ENCODE peak calls at places on chromosomes 6 and 20, in six cellular contexts. R is stimulated activated CD8-positive, alpha-beta memory T cell treated with anti-CD3 and anti-CD28 coated beads, Interleukin-2, amount 100 ng/mL, for 1 hour; W is amygdala; I is caudate nucleus; A is substantia nigra; S is amniotic stem cell. G is an unnamed sample.

GRCh38 chr20:44424039-44424495 is 51.6 kb upstream of the TTPAL start:
- DNase-seq in A (no peak), R (no peak), I (no peak), S (no peak), W (no peak), G (no peak)

GRCh38 chr6:3747100-3747737 is 4.3 kb downstream of the PXDC1 start:
- DNase-seq in A (no peak), R (no peak), W (no peak), S (no peak), I (no peak), G (no peak)

GRCh38 chr6:80404889-80405288 is 298.4 kb downstream of the BCKDHB start:
- DNase-seq in W (no peak), S (no peak), R (no peak), I (no peak), A (no peak), G (no peak)

GRCh38 chr6:154370545-154370944 is 13.9 kb upstream of the IPCEF1 start:
- DNase-seq in I (peak), S (no peak), R (no peak), W (no peak), A (no peak), G (no peak)

GRCh38 chr6:158907931-158908330 is 88.8 kb upstream of the EZR start:
- DNase-seq in I (no peak), S (no peak), W (no peak), A (no peak), R (no peak), G (no peak)

GRCh38 chr6:116386581-116387299 is 16.0 kb downstream of the DSE start:
- DNase-seq in W (no peak), I (no peak), A (no peak), R (no peak), S (no peak), G (no peak)

GRCh38 chr20:40744494-40745175 is 55.6 kb upstream of the MAFB start:
- DNase-seq in S (no peak), W (no peak), A (no peak), R (no peak), I (no peak), G (no peak)

GRCh38 chr20:16007164-16007563 is 566.1 kb downstream of the KIF16B start:
- DNase-seq in I (no peak), W (no peak), R (no peak), A (no peak), S (no peak), G (no peak)

GRCh38 chr20:62771396-62772102 is 24.7 kb upstream of the MRGBP start:
- DNase-seq in R (no peak), S (no peak), I (no peak), A (no peak), W (no peak), G (no peak)

GRCh38 chr6:15659181-15659580 is 3.6 kb downstream of the DTNBP1 start:
- DNase-seq in A (no peak), I (no peak), R (no peak), W (no peak), S (no peak), G (no peak)

GRCh38 chr6:26401987-26402658 is at the start of gene BTN3A1:
- DNase-seq in I (peak), W (peak), S (peak), A (no peak), R (peak), G (peak)

GRCh38 chr6:81950877-81951276 is 198.4 kb upstream of the TENT5A start:
- DNase-seq in S (no peak), R (no peak), I (no peak), W (no peak), A (no peak), G (no peak)

GRCh38 chr6:37544530-37544929 is 44.8 kb upstream of the CCDC167 start:
- DNase-seq in A (no peak), I (no peak), R (no peak), S (no peak), W (no peak), G (no peak)

GRCh38 chr20:63500151-63500901 is 1.4 kb upstream of the EEF1A2 start:
- DNase-seq in W (no peak), R (no peak), S (no peak), A (no peak), I (no peak), G (no peak)

GRCh38 chr6:118625833-118626232 is 25.6 kb downstream of the CEP85L start:
- DNase-seq in W (no peak), R (no peak), A (no peak), S (no peak), I (no peak), G (no peak)

GRCh38 chr6:158488065-158488464 is 71.8 kb upstream of the TMEM181 start:
- DNase-seq in A (no peak), I (peak), S (peak), W (no peak), R (no peak), G (no peak)

GRCh38 chr6:45073771-45074170 is 254.4 kb upstream of the RUNX2 start:
- DNase-seq in R (no peak), A (no peak), I (no peak), W (no peak), S (no peak), G (no peak)

GRCh38 chr6:134634952-134635351 is 314.9 kb downstream of the ALDH8A1 start:
- DNase-seq in W (no peak), A (no peak), I (no peak), S (no peak), R (no peak), G (no peak)

GRCh38 chr6:26231006-26231587 is 133.9 kb upstream of the BTN3A2 start:
- DNase-seq in W (no peak), R (no peak), S (no peak), A (no peak), I (no peak), G (no peak)

GRCh38 chr20:7984192-7984591 is 35.4 kb downstream of the TMX4 start:
- DNase-seq in A (no peak), R (no peak), S (no peak), I (no peak), W (no peak), G (no peak)

GRCh38 chr6:104527761-104528415 is 331.8 kb downstream of the HACE1 start:
- DNase-seq in I (peak), A (no peak), W (peak), S (no peak), R (no peak), G (no peak)

GRCh38 chr6:1617466-1618304 is 8.0 kb downstream of the FOXC1 start:
- DNase-seq in S (no peak), R (no peak), W (no peak), A (no peak), I (no peak), G (no peak)

G was measured in memory B cell.